ENCODE peak calls at places on chromosomes 4 and X, in five cellular contexts. One of them, this sample, is unnamed.

GRCh38 chrX:73127700-73128241 is 48.5 kb upstream of the PABPC1L2A start:
- DNase-seq in HCT116: no peak
- DNase-seq in PC-3: peak
- DNase-seq in K562: no peak
- DNase-seq in H9: peak
- DNase-seq in this sample: peak

GRCh38 chr4:128386761-128387599 is 99.4 kb upstream of the PGRMC2 start:
- DNase-seq in HCT116: peak
- DNase-seq in PC-3: peak
- DNase-seq in K562: peak
- DNase-seq in H9: no peak
- DNase-seq in this sample: peak

GRCh38 chr4:1990348-1990645 is 18.5 kb downstream of the NELFA start:
- DNase-seq in HCT116: no peak
- DNase-seq in PC-3: no peak
- DNase-seq in K562: no peak
- DNase-seq in H9: no peak
- DNase-seq in this sample: no peak

GRCh38 chr4:93810340-93810992 is 18.1 kb upstream of the ATOH1 start:
- DNase-seq in HCT116: no peak
- DNase-seq in PC-3: no peak
- DNase-seq in K562: no peak
- DNase-seq in H9: no peak
- DNase-seq in this sample: no peak

GRCh38 chr4:18566970-18567799 is 545.6 kb upstream of the LCORL start:
- DNase-seq in HCT116: no peak
- DNase-seq in PC-3: no peak
- DNase-seq in K562: no peak
- DNase-seq in H9: no peak
- DNase-seq in this sample: no peak

GRCh38 chr4:125070869-125071268 is 243.9 kb upstream of the FAT4 start:
- DNase-seq in HCT116: no peak
- DNase-seq in PC-3: no peak
- DNase-seq in K562: no peak
- DNase-seq in H9: no peak
- DNase-seq in this sample: no peak

GRCh38 chr4:75634281-75634680 is 4.0 kb upstream of the CDKL2 start:
- DNase-seq in HCT116: no peak
- DNase-seq in PC-3: peak
- DNase-seq in K562: no peak
- DNase-seq in H9: no peak
- DNase-seq in this sample: no peak

GRCh38 chr4:163920426-163920825 is 425.9 kb downstream of the TMA16 start:
- DNase-seq in HCT116: no peak
- DNase-seq in PC-3: no peak
- DNase-seq in K562: no peak
- DNase-seq in H9: no peak
- DNase-seq in this sample: no peak

GRCh38 chrX:13711141-13711540 is 22.2 kb downstream of the RAB9A start:
- DNase-seq in HCT116: no peak
- DNase-seq in PC-3: no peak
- DNase-seq in K562: no peak
- DNase-seq in H9: no peak
- DNase-seq in this sample: no peak

GRCh38 chrX:117978402-117978801 is 138.2 kb downstream of the KLHL13 start:
- DNase-seq in HCT116: no peak
- DNase-seq in PC-3: no peak
- DNase-seq in K562: no peak
- DNase-seq in H9: no peak
- DNase-seq in this sample: no peak

GRCh38 chrX:148958896-148959295 is 458.5 kb downstream of the AFF2 start:
- DNase-seq in HCT116: no peak
- DNase-seq in PC-3: no peak
- DNase-seq in K562: no peak
- DNase-seq in H9: no peak
- DNase-seq in this sample: no peak

GRCh38 chrX:55135171-55135570 is 46.4 kb downstream of the PAGE2 start:
- DNase-seq in HCT116: peak
- DNase-seq in PC-3: peak
- DNase-seq in K562: peak
- DNase-seq in H9: no peak
- DNase-seq in this sample: no peak

GRCh38 chr4:99945718-99946345 is 586 bp downstream of the DNAJB14 start:
- DNase-seq in HCT116: no peak
- DNase-seq in PC-3: peak
- DNase-seq in K562: peak
- DNase-seq in H9: no peak
- DNase-seq in this sample: no peak

GRCh38 chr4:52106701-52107100 is 55.6 kb downstream of the SPATA18 start:
- DNase-seq in HCT116: no peak
- DNase-seq in PC-3: no peak
- DNase-seq in K562: no peak
- DNase-seq in H9: no peak
- DNase-seq in this sample: no peak

GRCh38 chrX:13373807-13374187 is 53.9 kb upstream of the ATXN3L start:
- DNase-seq in HCT116: no peak
- DNase-seq in PC-3: no peak
- DNase-seq in K562: peak
- DNase-seq in H9: no peak
- DNase-seq in this sample: no peak

GRCh38 chr4:27016551-27016950 is 155.9 kb downstream of the STIM2 start:
- DNase-seq in HCT116: no peak
- DNase-seq in PC-3: peak
- DNase-seq in K562: no peak
- DNase-seq in H9: no peak
- DNase-seq in this sample: no peak

GRCh38 chr4:103098746-103099421 is 750 bp downstream of the BDH2 start:
- DNase-seq in HCT116: no peak
- DNase-seq in PC-3: no peak
- DNase-seq in K562: no peak
- DNase-seq in H9: no peak
- DNase-seq in this sample: no peak

GRCh38 chr4:2075171-2075986 is 16.3 kb downstream of the NAT8L start:
- DNase-seq in HCT116: no peak
- DNase-seq in PC-3: no peak
- DNase-seq in K562: no peak
- DNase-seq in H9: peak
- DNase-seq in this sample: peak

GRCh38 chrX:107135076-107135964 is 16.7 kb upstream of the RBM41 start:
- DNase-seq in HCT116: peak
- DNase-seq in PC-3: peak
- DNase-seq in K562: peak
- DNase-seq in H9: no peak
- DNase-seq in this sample: no peak

GRCh38 chr4:15778742-15779231 is 659 bp downstream of the CD38 start:
- DNase-seq in HCT116: no peak
- DNase-seq in PC-3: no peak
- DNase-seq in K562: no peak
- DNase-seq in H9: peak
- DNase-seq in this sample: no peak

GRCh38 chr4:138085956-138086355 is 156.2 kb downstream of the SLC7A11 start:
- DNase-seq in HCT116: no peak
- DNase-seq in PC-3: no peak
- DNase-seq in K562: no peak
- DNase-seq in H9: no peak
- DNase-seq in this sample: no peak

GRCh38 chr4:40403079-40403478 is 67.9 kb downstream of the CHRNA9 start:
- DNase-seq in HCT116: no peak
- DNase-seq in PC-3: no peak
- DNase-seq in K562: no peak
- DNase-seq in H9: no peak
- DNase-seq in this sample: no peak

GRCh38 chr4:183173580-183174526 is 74.8 kb downstream of the WWC2 start:
- DNase-seq in HCT116: no peak
- DNase-seq in PC-3: no peak
- DNase-seq in K562: no peak
- DNase-seq in H9: peak
- DNase-seq in this sample: no peak

GRCh38 chr4:76984127-76984526 is 34.6 kb downstream of the SEPTIN11 start:
- DNase-seq in HCT116: no peak
- DNase-seq in PC-3: peak
- DNase-seq in K562: peak
- DNase-seq in H9: no peak
- DNase-seq in this sample: no peak

GRCh38 chrX:45309096-45309495 is 108.4 kb upstream of the DIPK2B start:
- DNase-seq in HCT116: no peak
- DNase-seq in PC-3: no peak
- DNase-seq in K562: no peak
- DNase-seq in H9: no peak
- DNase-seq in this sample: no peak

GRCh38 chr4:82798168-82799005 is at the start of gene SCD5:
- DNase-seq in HCT116: peak
- DNase-seq in PC-3: peak
- DNase-seq in K562: peak
- DNase-seq in H9: peak
- DNase-seq in this sample: peak

GRCh38 chrX:24024819-24025740 is 1.9 kb downstream of the KLHL15 start:
- DNase-seq in HCT116: peak
- DNase-seq in PC-3: peak
- DNase-seq in K562: peak
- DNase-seq in H9: peak
- DNase-seq in this sample: peak

GRCh38 chr4:76486588-76487276 is 51.7 kb downstream of the SHROOM3 start:
- DNase-seq in HCT116: no peak
- DNase-seq in PC-3: no peak
- DNase-seq in K562: no peak
- DNase-seq in H9: no peak
- DNase-seq in this sample: no peak

GRCh38 chr4:65669008-65669971 is 999 bp downstream of the EPHA5 start:
- DNase-seq in HCT116: no peak
- DNase-seq in PC-3: peak
- DNase-seq in K562: no peak
- DNase-seq in H9: peak
- DNase-seq in this sample: peak

GRCh38 chrX:39848243-39848642 is 249.5 kb downstream of the BCOR start:
- DNase-seq in HCT116: no peak
- DNase-seq in PC-3: no peak
- DNase-seq in K562: peak
- DNase-seq in H9: no peak
- DNase-seq in this sample: no peak

GRCh38 chr4:72323227-72323626 is 245.8 kb downstream of the ADAMTS3 start:
- DNase-seq in HCT116: no peak
- DNase-seq in PC-3: peak
- DNase-seq in K562: no peak
- DNase-seq in H9: no peak
- DNase-seq in this sample: no peak

GRCh38 chrX:103691059-103691458 is 4.6 kb upstream of the MORF4L2 start:
- DNase-seq in HCT116: no peak
- DNase-seq in PC-3: no peak
- DNase-seq in K562: no peak
- DNase-seq in H9: no peak
- DNase-seq in this sample: no peak

GRCh38 chrX:118117069-118117405 is 427 bp upstream of the KLHL13 start:
- DNase-seq in HCT116: no peak
- DNase-seq in PC-3: peak
- DNase-seq in K562: no peak
- DNase-seq in H9: no peak
- DNase-seq in this sample: no peak

GRCh38 chr4:132195181-132195580 is 953.9 kb upstream of the PCDH10 start:
- DNase-seq in HCT116: no peak
- DNase-seq in PC-3: no peak
- DNase-seq in K562: no peak
- DNase-seq in H9: no peak
- DNase-seq in this sample: no peak

GRCh38 chrX:7889138-7889537 is 38.1 kb downstream of the PNPLA4 start:
- DNase-seq in HCT116: no peak
- DNase-seq in PC-3: no peak
- DNase-seq in K562: no peak
- DNase-seq in H9: no peak
- DNase-seq in this sample: no peak

DNA sequence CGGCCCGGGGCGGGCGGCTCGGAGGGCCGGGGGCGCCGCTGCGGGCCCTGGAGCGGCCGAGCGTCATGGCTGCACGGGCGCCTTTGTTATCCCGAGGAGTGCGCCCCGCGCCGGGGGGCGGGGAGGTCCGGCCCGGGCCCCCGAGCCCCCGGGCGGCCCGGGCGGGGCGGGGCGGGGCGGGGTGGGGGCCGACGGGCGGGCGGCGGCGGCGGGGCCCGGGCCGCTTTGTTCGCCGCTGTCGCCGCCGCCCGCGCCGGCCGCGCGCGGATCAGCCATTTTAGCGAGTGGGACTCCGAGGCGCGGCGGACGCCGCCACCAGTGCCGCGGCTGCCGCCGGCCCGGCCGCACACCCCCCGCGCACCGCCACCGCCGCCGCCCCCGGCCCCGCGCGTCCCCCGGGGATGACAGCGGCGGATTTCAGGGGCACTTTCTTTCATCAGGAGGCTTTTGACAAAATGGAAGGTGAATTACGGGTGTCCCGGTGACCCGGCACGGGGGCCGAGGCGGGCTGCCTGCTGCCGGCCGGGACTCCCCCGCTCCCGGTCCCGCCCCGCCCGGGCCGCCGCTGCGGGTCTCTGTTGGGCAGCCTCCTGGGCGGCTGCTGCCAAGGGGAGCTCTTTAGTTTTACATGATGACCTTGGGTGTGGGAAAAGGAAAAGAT is 1.2 kb downstream of the HMGB3 start:
- DNase-seq in HCT116: no peak
- DNase-seq in PC-3: no peak
- DNase-seq in K562: peak
- DNase-seq in H9: no peak
- DNase-seq in this sample: no peak
- H3K9ac ChIP-seq in HCT116: peak
- H3K9ac ChIP-seq in PC-3: peak
- H3K9ac ChIP-seq in K562: peak
- H3K9ac ChIP-seq in H9: peak
- H3K9ac ChIP-seq in this sample: no peak

GRCh38 chr4:185700635-185701034 is 111.4 kb downstream of the SORBS2 start:
- DNase-seq in HCT116: no peak
- DNase-seq in PC-3: no peak
- DNase-seq in K562: no peak
- DNase-seq in H9: no peak
- DNase-seq in this sample: no peak
- H3K27ac ChIP-seq in HCT116: no peak
- H3K27ac ChIP-seq in PC-3: no peak
- H3K27ac ChIP-seq in K562: no peak
- H3K27ac ChIP-seq in H9: no peak
- H3K27ac ChIP-seq in this sample: no peak

DNA sequence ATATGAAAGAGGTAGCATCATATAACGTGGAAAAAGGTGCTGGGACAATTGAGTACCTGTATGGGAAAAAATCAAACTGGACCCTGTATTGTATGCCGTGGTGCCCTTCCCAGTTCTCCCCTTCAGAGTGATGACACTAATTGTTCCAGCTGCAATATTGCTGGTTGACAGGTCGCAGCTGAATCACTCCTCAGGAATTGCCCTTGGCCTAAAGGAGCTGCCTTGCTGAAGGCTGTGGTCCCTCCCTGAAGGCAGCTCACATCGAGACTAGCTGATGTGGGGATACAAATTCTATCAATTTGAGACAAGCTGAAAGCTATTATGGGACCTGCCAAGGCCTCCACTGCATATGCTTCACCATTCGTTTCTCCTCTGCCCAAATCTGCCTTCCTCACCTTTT is 39.3 kb upstream of the CXCL8 start:
- DNase-seq in HCT116: no peak
- DNase-seq in PC-3: peak
- DNase-seq in K562: no peak
- DNase-seq in H9: no peak
- DNase-seq in this sample: no peak
- TF ChIP-seq CTCF in HCT116: no peak
- TF ChIP-seq CTCF in PC-3: no peak
- TF ChIP-seq CTCF in K562: no peak
- TF ChIP-seq CTCF in H9: no peak
- TF ChIP-seq CTCF in this sample: no peak

GRCh38 chr4:74111576-74111975 is 12.6 kb upstream of the CXCL2 start:
- DNase-seq in HCT116: no peak
- DNase-seq in PC-3: no peak
- DNase-seq in K562: no peak
- DNase-seq in H9: no peak
- DNase-seq in this sample: no peak
- H3K9ac ChIP-seq in HCT116: no peak
- H3K9ac ChIP-seq in PC-3: peak
- H3K9ac ChIP-seq in K562: no peak
- H3K9ac ChIP-seq in H9: no peak
- H3K9ac ChIP-seq in this sample: no peak